ENCODE peak calls at places on chromosomes 2 and 18, in five cellular contexts. C is left ventricle myocardium superior; Q is foreskin melanocyte; E is kidney tubule cell; K is CD4-positive, alpha-beta T cell. O is an unnamed sample.

GRCh38 chr2:11520092-11520693 is 13.7 kb upstream of the GREB1 start:
- DNase-seq in C (no peak), Q (no peak), E (no peak), K (no peak), O (no peak)

GRCh38 chr2:61340242-61340641 is 130.6 kb downstream of the USP34 start:
- DNase-seq in C (no peak), Q (no peak), E (no peak), K (no peak), O (no peak)

GRCh38 chr2:61420986-61421546 is 49.8 kb downstream of the USP34 start:
- DNase-seq in C (no peak), Q (no peak), E (no peak), K (no peak), O (no peak)

GRCh38 chr2:101961287-101962242 is 30.2 kb upstream of the IL1R2 start:
- DNase-seq in C (peak), Q (no peak), E (no peak), K (no peak), O (no peak)

GRCh38 chr2:148998831-148999200 is 39.7 kb upstream of the LYPD6B start:
- DNase-seq in C (no peak), Q (no peak), E (no peak), K (no peak), O (no peak)

GRCh38 chr2:33354981-33355380 is 121.5 kb upstream of the RASGRP3 start:
- DNase-seq in C (no peak), Q (no peak), E (no peak), K (no peak), O (no peak)

GRCh38 chr2:129957891-129958290 is 21.6 kb upstream of the RAB6C start:
- DNase-seq in C (no peak), Q (no peak), E (no peak), K (no peak), O (no peak)

GRCh38 chr2:113000436-113000835 is 4.8 kb upstream of the IL36A start:
- DNase-seq in C (no peak), Q (no peak), E (no peak), K (no peak), O (no peak)

GRCh38 chr2:188042412-188042811 is 249.3 kb upstream of the GULP1 start:
- DNase-seq in C (no peak), Q (peak), E (peak), K (no peak), O (peak)

GRCh38 chr18:74472312-74472711 is 15.2 kb upstream of the DIPK1C start:
- DNase-seq in C (no peak), Q (no peak), E (no peak), K (no peak), O (no peak)

GRCh38 chr18:44851806-44852205 is 171.1 kb downstream of the SETBP1 start:
- DNase-seq in C (no peak), Q (no peak), E (no peak), K (no peak), O (no peak)

GRCh38 chr2:39124770-39125075 is 3.9 kb upstream of the SOS1 start:
- DNase-seq in C (no peak), Q (no peak), E (no peak), K (peak), O (no peak)

GRCh38 chr2:128284037-128284441 is 34.6 kb downstream of the HS6ST1 start:
- DNase-seq in C (peak), Q (no peak), E (no peak), K (no peak), O (no peak)

GRCh38 chr18:13641551-13642439 is 84.6 kb downstream of the FAM210A start:
- DNase-seq in C (peak), Q (no peak), E (peak), K (no peak), O (no peak)

GRCh38 chr2:120365236-120365793 is 19.4 kb downstream of the INHBB start:
- DNase-seq in C (peak), Q (no peak), E (no peak), K (no peak), O (no peak)

GRCh38 chr18:35231052-35231451 is 9.8 kb upstream of the ZNF397 start:
- DNase-seq in C (peak), Q (peak), E (peak), K (peak), O (peak)